ENCODE peak calls at places on chromosomes 16 and 17, in ten cellular contexts. D is chondrocyte, C is H1, P is H9, E is GM06990, Z is fibroblast of the aortic adventitia, U is lower lobe of right lung, F is upper lobe of right lung, Y is stomach, A is mucosa of descending colon. Q is an unnamed sample.

GRCh38 chr16:88838566-88838965 is 18.2 kb downstream of the GALNS start:
- DNase-seq in Z (no peak), U (no peak), A (no peak), C (no peak), P (no peak), E (no peak), Y (no peak), F (no peak), D (no peak), Q (no peak)

GRCh38 chr17:59769891-59770290 is 62.4 kb downstream of the VMP1 start:
- DNase-seq in Y (no peak), U (no peak), F (no peak), A (no peak), D (no peak), Z (no peak), C (no peak), E (no peak), P (no peak), Q (no peak)

GRCh38 chr16:31435341-31436220 is 7.0 kb downstream of the ZNF843 start:
- DNase-seq in Y (no peak), P (peak; percentile 38), U (no peak), A (no peak), F (no peak), D (no peak), C (no peak), Z (no peak), E (no peak), Q (no peak)

GRCh38 chr17:31787857-31788570 is 71.0 kb downstream of the COPRS start:
- DNase-seq in C (no peak), D (no peak), U (no peak), F (peak; percentile 66), A (no peak), P (no peak), E (no peak), Z (peak; percentile 93), Y (no peak), Q (no peak)

GRCh38 chr17:38917259-38917658 is 8.2 kb upstream of the LASP1NB start:
- DNase-seq in Y (no peak), D (no peak), P (no peak), U (no peak), C (no peak), A (no peak), Z (no peak), E (no peak), F (no peak), Q (no peak)

GRCh38 chr17:77753246-77753645 is 205.3 kb upstream of the TNRC6C start:
- DNase-seq in E (no peak), D (no peak), Z (no peak), F (peak; percentile 17), A (no peak), U (no peak), C (no peak), Y (no peak), P (no peak), Q (no peak)

GRCh38 chr16:56399047-56399446 is 26.3 kb downstream of the AMFR start:
- DNase-seq in D (no peak), A (no peak), F (no peak), C (no peak), P (no peak), U (no peak), Y (no peak), E (no peak), Z (no peak), Q (no peak)

GRCh38 chr16:88785106-88785924 is at the start of gene PIEZO1:
- DNase-seq in Y (peak; percentile 82), E (peak; percentile 81), D (no peak), A (peak; percentile 89), U (peak; percentile 89), C (no peak), F (peak; percentile 92), Z (peak; percentile 62), P (no peak), Q (peak; percentile 78)

DNA sequence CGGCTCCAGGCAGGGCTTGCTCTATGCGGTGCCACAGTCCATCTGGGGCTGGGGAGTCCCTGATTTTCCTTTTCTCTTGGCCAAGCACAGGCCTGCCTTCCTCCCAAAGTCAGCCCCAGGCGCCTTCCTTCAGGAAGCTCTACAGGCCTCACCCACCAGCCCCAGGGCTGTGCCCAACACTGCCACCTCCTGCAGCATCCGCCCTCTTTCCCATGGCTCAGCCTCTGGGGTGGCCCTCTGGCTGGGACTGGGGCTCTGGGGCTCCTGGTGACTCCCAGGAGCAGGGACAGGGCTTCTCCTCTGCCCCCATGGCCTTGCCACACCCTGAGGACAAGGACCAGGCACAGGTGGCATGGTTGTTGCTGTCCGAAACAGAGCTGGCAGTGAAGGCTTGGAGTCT is 817 bp downstream of the ITGB4 start:
- DNase-seq in Y (peak; percentile 61), A (peak; percentile 82), C (no peak), P (no peak), U (peak; percentile 46), F (no peak), Z (no peak), D (no peak), E (no peak), Q (no peak)
- TF ChIP-seq CTCF in Y (no peak), A (no peak), C (no peak), P (no peak), U (no peak), F (no peak), Z (no peak), D (peak; percentile 16), E (no peak), Q (no peak)

GRCh38 chr16:85582177-85582888 is 30.8 kb upstream of the GSE1 start:
- DNase-seq in P (no peak), C (no peak), Y (no peak), Z (no peak), U (no peak), D (no peak), E (no peak), A (no peak), F (no peak), Q (no peak)

GRCh38 chr16:85584989-85585388 is 28.1 kb upstream of the GSE1 start:
- DNase-seq in C (no peak), E (no peak), U (no peak), F (no peak), A (no peak), D (no peak), P (no peak), Z (no peak), Y (no peak), Q (no peak)

GRCh38 chr16:85584192-85584757 is 28.8 kb upstream of the GSE1 start:
- DNase-seq in E (no peak), Y (no peak), Z (no peak), U (no peak), P (no peak), D (no peak), C (no peak), A (no peak), F (no peak), Q (no peak)

GRCh38 chr16:85585762-85586161 is 27.4 kb upstream of the GSE1 start:
- DNase-seq in E (no peak), F (no peak), Y (no peak), A (no peak), C (no peak), U (no peak), D (no peak), Z (no peak), P (no peak), Q (no peak)

DNA sequence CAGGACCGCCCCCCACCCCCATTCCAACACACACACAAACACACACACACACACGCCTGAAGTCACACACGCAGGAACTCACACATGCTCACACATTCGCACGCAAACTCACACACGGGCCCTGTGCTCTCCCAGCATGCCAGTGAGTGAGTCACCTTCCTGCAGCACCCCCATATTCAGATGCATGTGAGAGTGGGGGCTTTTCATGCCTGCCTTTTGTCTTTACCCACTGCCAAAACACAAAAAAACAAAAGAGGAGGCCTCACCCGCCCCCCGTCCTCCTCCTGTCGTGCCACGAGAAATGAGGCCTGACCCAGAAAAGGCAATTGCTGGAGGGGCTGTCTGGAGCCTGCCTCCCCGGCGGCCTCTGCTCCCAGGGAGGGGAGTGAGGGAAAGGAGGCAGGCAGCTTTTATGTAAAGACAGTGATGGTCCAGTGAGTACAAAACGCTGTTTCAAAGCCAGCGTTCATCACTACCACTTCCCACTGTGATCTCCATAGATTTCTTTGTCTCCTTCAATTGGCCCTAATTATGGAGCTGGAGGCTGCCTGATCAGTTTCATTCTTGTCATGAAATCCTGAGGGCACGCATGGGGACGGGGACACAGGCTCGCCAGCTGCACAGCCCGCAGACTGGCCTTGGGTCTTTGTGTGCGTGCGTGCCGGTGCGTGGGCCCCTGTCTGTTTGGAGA is 29.5 kb upstream of the GSE1 start:
- DNase-seq in C (peak; percentile 51), F (no peak), U (no peak), E (no peak), Y (no peak), D (no peak), A (no peak), Z (peak; percentile 69), P (no peak), Q (no peak)
- TF ChIP-seq CTCF in C (no peak), F (no peak), U (no peak), E (no peak), Y (no peak), D (no peak), A (no peak), Z (no peak), P (no peak), Q (no peak)

GRCh38 chr16:48608871-48609452 is 1.0 kb downstream of the N4BP1 start:
- DNase-seq in U (no peak), P (no peak), E (no peak), Z (peak; percentile 20), Y (peak; percentile 21), C (no peak), A (no peak), D (no peak), F (no peak), Q (no peak)

GRCh38 chr16:48611329-48612137 is 1.6 kb upstream of the N4BP1 start:
- DNase-seq in P (peak; percentile 71), F (no peak), U (peak; percentile 67), Y (peak; percentile 62), D (peak; percentile 30), Z (no peak), A (no peak), C (no peak), E (peak; percentile 33), Q (no peak)

GRCh38 chr16:48608452-48608851 is 1.5 kb downstream of the N4BP1 start:
- DNase-seq in A (no peak), C (no peak), D (no peak), Z (no peak), Y (no peak), U (no peak), E (peak; percentile 66), P (no peak), F (no peak), Q (no peak)

GRCh38 chr16:48607056-48607825 is 2.7 kb downstream of the N4BP1 start:
- DNase-seq in A (peak; percentile 56), C (no peak), F (no peak), U (peak; percentile 64), Z (peak; percentile 63), E (no peak), Y (peak; percentile 76), D (no peak), P (no peak), Q (no peak)

DNA sequence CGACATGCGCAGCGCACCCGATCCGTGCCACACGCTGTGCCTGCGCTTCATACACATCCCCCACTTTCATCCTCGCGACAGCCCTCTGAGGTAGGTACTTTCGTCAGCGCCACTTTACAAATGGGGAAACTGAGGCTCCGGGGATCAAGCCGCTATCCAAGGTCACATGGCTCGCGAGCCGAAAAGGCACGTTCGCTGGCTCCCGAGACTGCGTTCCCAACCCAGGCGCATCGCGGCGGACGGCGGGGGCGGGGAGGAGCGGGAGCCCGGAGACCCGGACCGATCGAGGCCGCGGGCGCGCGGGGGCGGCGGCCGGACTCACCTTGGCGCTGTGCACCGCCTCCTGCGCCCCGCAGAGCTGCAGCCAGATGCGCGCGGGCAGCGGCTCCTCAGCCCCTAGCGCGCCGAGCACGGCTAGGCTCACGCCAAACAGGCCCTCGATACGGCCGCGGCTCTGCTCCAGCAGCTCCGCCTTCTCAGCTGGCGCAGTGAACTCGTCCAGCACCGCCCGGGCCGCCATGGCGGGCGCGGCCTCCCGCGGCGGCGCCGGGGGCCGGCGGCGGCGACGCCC is 442 bp downstream of the N4BP1 start:
- DNase-seq in P (peak; percentile 43), C (no peak), Z (peak; percentile 64), E (peak; percentile 77), U (peak; percentile 82), Y (peak; percentile 70), D (no peak), A (no peak), F (peak; percentile 70), Q (no peak)
- TF ChIP-seq CTCF in P (no peak), C (no peak), Z (no peak), E (no peak), U (no peak), Y (no peak), D (no peak), A (no peak), F (no peak), Q (no peak)

DNA sequence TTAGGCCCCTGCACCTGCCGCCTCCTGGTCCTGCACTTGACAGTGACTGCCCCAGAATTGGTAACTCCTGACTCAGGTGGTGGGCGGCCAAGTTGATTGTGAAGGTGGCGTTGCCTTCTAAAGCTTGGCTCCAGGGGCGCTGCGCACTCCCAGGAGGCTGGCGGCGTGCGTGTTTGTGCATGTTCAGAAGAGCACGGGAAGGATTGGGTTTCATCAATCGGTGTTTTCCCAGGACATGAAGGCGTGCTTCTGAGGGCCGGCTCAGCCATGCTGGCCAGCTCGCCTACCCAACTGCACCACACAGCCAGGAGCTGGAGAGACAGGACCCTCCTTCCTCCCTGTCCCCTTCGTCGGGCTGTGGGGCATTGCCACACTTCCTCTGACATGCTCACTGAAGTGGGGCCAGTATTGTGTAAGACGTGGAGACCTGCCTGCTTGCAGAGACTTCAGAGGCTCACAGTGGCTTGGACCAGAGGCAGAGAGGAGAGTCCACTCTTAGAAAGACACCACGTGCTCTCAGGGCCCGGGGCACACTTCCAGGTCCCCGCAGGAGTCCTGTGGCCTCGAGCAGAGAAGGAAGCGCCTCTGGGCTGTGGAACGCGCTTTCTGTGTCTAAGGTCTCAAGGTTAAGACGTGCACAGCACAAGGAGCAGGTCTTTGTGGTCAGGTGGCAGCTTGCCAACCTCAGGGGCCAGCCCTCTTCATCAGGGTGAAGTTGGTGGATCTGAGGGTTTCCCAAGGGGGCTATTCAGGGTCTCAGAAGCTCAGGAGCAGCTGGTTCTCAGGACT is 2.8 kb downstream of the RAB40C start:
- DNase-seq in C (no peak), U (peak; percentile 87), D (no peak), Y (peak; percentile 73), E (no peak), P (no peak), A (peak; percentile 70), F (peak; percentile 90), Z (peak; percentile 30), Q (no peak)
- TF ChIP-seq CTCF in C (no peak), U (no peak), D (no peak), Y (no peak), E (no peak), P (no peak), A (no peak), F (no peak), Z (no peak), Q (no peak)

Q was measured in activated B cell treated with CpG ODN at 0.5 μM for 24 hours.